ENCODE peak calls at places on chromosomes 16 and 17, in four cellular contexts. One of them, this sample, is unnamed.

GRCh38 chr16:75109732-75110243 is 6.8 kb downstream of the LDHD start:
- DNase-seq in NB4: peak
- DNase-seq in A549: no peak
- DNase-seq in HepG2: no peak
- DNase-seq in this sample: no peak

GRCh38 chr16:84535851-84536250 is 31.4 kb upstream of the MEAK7 start:
- DNase-seq in NB4: no peak
- DNase-seq in A549: no peak
- DNase-seq in HepG2: no peak
- DNase-seq in this sample: no peak

GRCh38 chr17:79630120-79630519 is 19.3 kb upstream of the RBFOX3 start:
- DNase-seq in NB4: no peak
- DNase-seq in A549: peak
- DNase-seq in HepG2: no peak
- DNase-seq in this sample: no peak

GRCh38 chr16:64507240-64508024 is 614.4 kb downstream of the CDH11 start:
- DNase-seq in NB4: no peak
- DNase-seq in A549: no peak
- DNase-seq in HepG2: no peak
- DNase-seq in this sample: no peak

GRCh38 chr16:17278988-17279387 is 191.8 kb downstream of the XYLT1 start:
- DNase-seq in NB4: no peak
- DNase-seq in A549: no peak
- DNase-seq in HepG2: no peak
- DNase-seq in this sample: no peak

GRCh38 chr17:70144260-70144846 is 25.0 kb upstream of the KCNJ2 start:
- DNase-seq in NB4: peak
- DNase-seq in A549: peak
- DNase-seq in HepG2: peak
- DNase-seq in this sample: peak

GRCh38 chr16:68064791-68065365 is 20.3 kb upstream of the NFATC3 start:
- DNase-seq in NB4: peak
- DNase-seq in A549: peak
- DNase-seq in HepG2: peak
- DNase-seq in this sample: peak

GRCh38 chr17:45284176-45285140 is 22.6 kb upstream of the SPATA32 start:
- DNase-seq in NB4: peak
- DNase-seq in A549: no peak
- DNase-seq in HepG2: no peak
- DNase-seq in this sample: no peak

GRCh38 chr17:42814633-42815399 is 9.3 kb downstream of the BECN1 start:
- DNase-seq in NB4: no peak
- DNase-seq in A549: no peak
- DNase-seq in HepG2: no peak
- DNase-seq in this sample: peak

GRCh38 chr17:82081966-82082365 is 16.1 kb downstream of the FASN start:
- DNase-seq in NB4: no peak
- DNase-seq in A549: no peak
- DNase-seq in HepG2: no peak
- DNase-seq in this sample: no peak

GRCh38 chr16:8888951-8889892 is 7.1 kb downstream of the LITAFD start:
- DNase-seq in NB4: no peak
- DNase-seq in A549: no peak
- DNase-seq in HepG2: no peak
- DNase-seq in this sample: no peak

GRCh38 chr16:67243481-67243880 is 3.8 kb downstream of the FHOD1 start:
- DNase-seq in NB4: no peak
- DNase-seq in A549: no peak
- DNase-seq in HepG2: no peak
- DNase-seq in this sample: no peak

GRCh38 chr17:63998721-63999679 is 849 bp downstream of the PRR29 start:
- DNase-seq in NB4: no peak
- DNase-seq in A549: no peak
- DNase-seq in HepG2: no peak
- DNase-seq in this sample: no peak

GRCh38 chr16:50696575-50697420 is 3.4 kb downstream of the NOD2 start:
- DNase-seq in NB4: peak
- DNase-seq in A549: peak
- DNase-seq in HepG2: peak
- DNase-seq in this sample: no peak

GRCh38 chr16:1980026-1980769 is 1.1 kb downstream of the NOXO1 start:
- DNase-seq in NB4: no peak
- DNase-seq in A549: no peak
- DNase-seq in HepG2: no peak
- DNase-seq in this sample: no peak

GRCh38 chr17:65137076-65137935 is at the start of gene RGS9:
- DNase-seq in NB4: peak
- DNase-seq in A549: peak
- DNase-seq in HepG2: peak
- DNase-seq in this sample: peak

GRCh38 chr16:5916711-5917191 is 819.2 kb upstream of the EEF2KMT start:
- DNase-seq in NB4: no peak
- DNase-seq in A549: no peak
- DNase-seq in HepG2: no peak
- DNase-seq in this sample: no peak

GRCh38 chr17:61701978-61702377 is 111.0 kb upstream of the NACA2 start:
- DNase-seq in NB4: no peak
- DNase-seq in A549: no peak
- DNase-seq in HepG2: no peak
- DNase-seq in this sample: no peak

GRCh38 chr16:84967828-84968227 is 43.5 kb downstream of the ZDHHC7 start:
- DNase-seq in NB4: no peak
- DNase-seq in A549: no peak
- DNase-seq in HepG2: no peak
- DNase-seq in this sample: no peak

GRCh38 chr17:72725432-72726068 is 366.9 kb downstream of the SLC39A11 start:
- DNase-seq in NB4: peak
- DNase-seq in A549: peak
- DNase-seq in HepG2: peak
- DNase-seq in this sample: peak

GRCh38 chr17:77330602-77331081 is 189.9 kb downstream of the SEC14L1 start:
- DNase-seq in NB4: no peak
- DNase-seq in A549: no peak
- DNase-seq in HepG2: no peak
- DNase-seq in this sample: no peak

GRCh38 chr16:81937305-81938038 is 73.8 kb downstream of the SDR42E1 start:
- DNase-seq in NB4: no peak
- DNase-seq in A549: no peak
- DNase-seq in HepG2: no peak
- DNase-seq in this sample: no peak

GRCh38 chr16:12096162-12096781 is 119.7 kb downstream of the SNX29 start:
- DNase-seq in NB4: no peak
- DNase-seq in A549: no peak
- DNase-seq in HepG2: no peak
- DNase-seq in this sample: no peak

GRCh38 chr17:68704897-68705296 is 103.7 kb upstream of the FAM20A start:
- DNase-seq in NB4: no peak
- DNase-seq in A549: no peak
- DNase-seq in HepG2: no peak
- DNase-seq in this sample: no peak

GRCh38 chr17:56595831-56596740 is 2.6 kb downstream of the NOG start:
- DNase-seq in NB4: peak
- DNase-seq in A549: no peak
- DNase-seq in HepG2: no peak
- DNase-seq in this sample: no peak

GRCh38 chr16:3594316-3595109 is 16.9 kb downstream of the SLX4 start:
- DNase-seq in NB4: no peak
- DNase-seq in A549: no peak
- DNase-seq in HepG2: no peak
- DNase-seq in this sample: no peak

GRCh38 chr17:54102246-54102645 is 279.5 kb downstream of the KIF2B start:
- DNase-seq in NB4: no peak
- DNase-seq in A549: no peak
- DNase-seq in HepG2: no peak
- DNase-seq in this sample: no peak

GRCh38 chr17:79810138-79811027 is 13.5 kb upstream of the CBX8 start:
- DNase-seq in NB4: peak
- DNase-seq in A549: peak
- DNase-seq in HepG2: peak
- DNase-seq in this sample: peak

GRCh38 chr17:50096092-50096491 is 941 bp downstream of the PDK2 start:
- DNase-seq in NB4: no peak
- DNase-seq in A549: no peak
- DNase-seq in HepG2: no peak
- DNase-seq in this sample: no peak

GRCh38 chr16:30401768-30402425 is 5.5 kb upstream of the ZNF771 start:
- DNase-seq in NB4: no peak
- DNase-seq in A549: no peak
- DNase-seq in HepG2: peak
- DNase-seq in this sample: no peak

GRCh38 chr17:27940503-27940902 is 47.3 kb upstream of the LYRM9 start:
- DNase-seq in NB4: no peak
- DNase-seq in A549: no peak
- DNase-seq in HepG2: no peak
- DNase-seq in this sample: no peak

GRCh38 chr17:67602974-67603373 is 114.8 kb upstream of the NOL11 start:
- DNase-seq in NB4: peak
- DNase-seq in A549: peak
- DNase-seq in HepG2: peak
- DNase-seq in this sample: peak

GRCh38 chr16:50547340-50547865 is 793 bp upstream of the NKD1 start:
- DNase-seq in NB4: peak
- DNase-seq in A549: peak
- DNase-seq in HepG2: peak
- DNase-seq in this sample: no peak

GRCh38 chr17:28763804-28764266 is 20.0 kb downstream of the TRAF4 start:
- DNase-seq in NB4: peak
- DNase-seq in A549: peak
- DNase-seq in HepG2: peak
- DNase-seq in this sample: peak

GRCh38 chr17:80899402-80900268 is 92.0 kb upstream of the CHMP6 start:
- DNase-seq in NB4: peak
- DNase-seq in A549: peak
- DNase-seq in HepG2: peak
- DNase-seq in this sample: peak

GRCh38 chr17:6509295-6509771 is 47.0 kb downstream of the PITPNM3 start:
- DNase-seq in NB4: no peak
- DNase-seq in A549: no peak
- DNase-seq in HepG2: no peak
- DNase-seq in this sample: no peak

GRCh38 chr17:20174588-20175265 is 165.6 kb downstream of the SPECC1 start:
- DNase-seq in NB4: no peak
- DNase-seq in A549: no peak
- DNase-seq in HepG2: no peak
- DNase-seq in this sample: no peak
- TF ChIP-seq MYC in NB4: no peak
- TF ChIP-seq MYC in A549: no peak
- TF ChIP-seq MYC in HepG2: no peak
- TF ChIP-seq MYC in this sample: no peak

GRCh38 chr17:36947922-36948716 is 635 bp upstream of the AATF start:
- DNase-seq in NB4: peak
- DNase-seq in A549: no peak
- DNase-seq in HepG2: no peak
- DNase-seq in this sample: no peak
- TF ChIP-seq MYC in NB4: no peak
- TF ChIP-seq MYC in A549: no peak
- TF ChIP-seq MYC in HepG2: no peak
- TF ChIP-seq MYC in this sample: no peak

DNA sequence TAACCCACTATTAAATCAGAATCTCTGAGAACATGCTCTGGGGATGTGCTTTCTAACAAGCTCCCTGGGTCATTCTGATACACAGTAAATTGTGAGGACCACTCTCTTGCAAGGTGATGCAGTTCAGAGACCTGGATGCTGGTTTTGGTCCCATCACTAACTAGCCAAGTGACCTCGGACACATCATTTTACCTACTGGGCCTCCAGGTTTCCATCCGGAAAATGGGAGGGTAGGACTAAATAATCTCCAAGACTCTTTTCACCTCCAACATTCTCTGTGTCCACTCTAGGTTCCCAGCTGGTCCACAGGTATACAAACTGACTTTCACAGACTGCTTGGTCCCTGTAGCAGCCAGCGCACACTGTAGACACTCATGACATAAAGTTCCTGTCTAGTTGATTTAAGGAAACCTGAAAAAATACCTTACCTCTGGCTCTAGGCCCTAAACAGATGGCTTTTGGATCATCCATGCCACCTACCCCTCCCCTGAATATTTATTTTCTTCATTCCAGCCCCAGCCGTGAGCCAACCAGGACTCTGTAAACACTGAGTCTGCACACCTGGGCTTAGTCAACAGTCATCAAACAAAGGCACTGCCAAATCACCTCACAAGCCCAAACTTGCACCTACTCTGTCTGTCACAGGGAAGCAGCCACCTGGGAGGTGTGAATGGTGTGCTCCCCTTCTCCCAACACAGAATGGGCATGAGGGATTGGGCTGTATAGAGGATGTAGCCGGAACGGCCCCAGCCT is 51.3 kb upstream of the MRPS23 start:
- DNase-seq in NB4: no peak
- DNase-seq in A549: no peak
- DNase-seq in HepG2: no peak
- DNase-seq in this sample: no peak
- TF ChIP-seq MYC in NB4: no peak
- TF ChIP-seq MYC in A549: no peak
- TF ChIP-seq MYC in HepG2: no peak
- TF ChIP-seq MYC in this sample: no peak

DNA sequence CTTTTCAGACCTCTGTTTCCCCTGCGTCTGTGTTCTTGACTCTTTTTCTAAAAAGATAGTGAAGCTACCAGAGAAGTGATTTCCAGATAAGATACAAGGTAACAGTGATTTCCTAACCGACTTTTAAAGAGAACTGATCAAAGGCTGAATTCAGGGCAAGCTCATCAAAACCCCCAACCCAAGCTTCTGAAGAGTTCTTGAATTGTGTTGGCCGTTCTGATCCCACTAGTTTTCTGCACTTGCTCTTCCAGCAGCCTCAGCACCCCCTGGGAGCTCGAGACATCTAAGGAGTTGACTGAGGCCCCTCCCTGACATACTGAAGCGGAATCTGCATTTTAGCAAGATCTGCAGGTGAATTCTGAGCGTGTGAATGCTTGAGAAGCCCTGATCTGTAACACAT is 12.7 kb upstream of the NSMCE1 start:
- DNase-seq in NB4: no peak
- DNase-seq in A549: no peak
- DNase-seq in HepG2: no peak
- DNase-seq in this sample: no peak
- TF ChIP-seq MYC in NB4: no peak
- TF ChIP-seq MYC in A549: no peak
- TF ChIP-seq MYC in HepG2: no peak
- TF ChIP-seq MYC in this sample: no peak

DNA sequence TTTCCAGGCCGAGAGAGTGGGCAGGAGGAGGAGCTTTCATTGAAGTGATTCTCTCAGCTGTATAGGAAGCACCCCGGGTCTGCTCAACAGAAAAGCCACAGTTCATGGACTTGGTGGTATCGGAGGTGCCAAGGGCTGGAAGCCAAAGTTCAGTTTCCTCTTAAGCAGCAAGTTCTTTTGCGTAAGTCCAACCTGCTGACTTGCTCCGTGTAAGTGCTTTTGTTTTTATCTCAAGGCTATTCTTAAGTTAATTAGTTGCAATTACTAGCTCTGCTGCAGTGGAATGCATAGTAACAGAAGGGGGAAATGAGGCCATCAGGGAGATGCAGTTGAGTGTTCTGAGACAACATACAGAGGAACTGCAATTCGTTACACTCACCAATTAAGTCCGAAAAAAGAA is 44.6 kb downstream of the SMIM36 start:
- DNase-seq in NB4: no peak
- DNase-seq in A549: no peak
- DNase-seq in HepG2: no peak
- DNase-seq in this sample: no peak
- TF ChIP-seq MYC in NB4: no peak
- TF ChIP-seq MYC in A549: no peak
- TF ChIP-seq MYC in HepG2: no peak
- TF ChIP-seq MYC in this sample: no peak

GRCh38 chr16:555528-556478 is 4.4 kb upstream of the PRR35 start:
- DNase-seq in NB4: no peak
- DNase-seq in A549: no peak
- DNase-seq in HepG2: no peak
- DNase-seq in this sample: no peak
- TF ChIP-seq MYC in NB4: no peak
- TF ChIP-seq MYC in A549: no peak
- TF ChIP-seq MYC in HepG2: no peak
- TF ChIP-seq MYC in this sample: no peak